ENCODE peak calls at places on chromosomes 12 and 14, in ten cellular contexts. V is cardiac muscle cell, R is tibial artery, O is left lung, Q is esophagus squamous epithelium, L is heart right ventricle, H is gastrocnemius medialis, I is pancreas, P is Caco-2, A is neuronal stem cell. S is an unnamed sample.
A peak's percentile ranks its signal among the peaks of the same experiment; 100 is the strongest.

GRCh38 chr12:53776872-53777271 is 25.1 kb upstream of the CISTR start:
- DNase-seq in P (no peak), V (no peak), L (no peak), O (no peak), R (no peak), A (no peak), H (no peak), I (no peak), Q (no peak), S (no peak)

GRCh38 chr12:109731806-109732205 is 18.2 kb downstream of the FAM222A start:
- DNase-seq in I (no peak), L (no peak), R (peak; percentile 4), Q (no peak), H (no peak), O (no peak), V (no peak), P (peak; percentile 9), A (no peak), S (no peak)

GRCh38 chr12:20268121-20268732 is 100.1 kb upstream of the PDE3A start:
- DNase-seq in L (no peak), P (no peak), A (no peak), V (peak; percentile 58), I (no peak), O (no peak), H (no peak), Q (no peak), R (no peak), S (no peak)

GRCh38 chr12:70648191-70648590 is 11.0 kb upstream of the PTPRB start:
- DNase-seq in I (no peak), H (no peak), Q (no peak), P (no peak), A (no peak), L (no peak), V (peak; percentile 17), R (no peak), O (no peak), S (no peak)

GRCh38 chr14:54776361-54777001 is 126.1 kb downstream of the GCH1 start:
- DNase-seq in I (no peak), L (peak; percentile 73), P (no peak), Q (no peak), O (peak; percentile 61), H (peak; percentile 43), R (peak; percentile 66), A (no peak), V (peak; percentile 59), S (peak; percentile 68)

GRCh38 chr12:111085100-111085499 is 164.7 kb upstream of the MYL2 start:
- DNase-seq in I (no peak), R (no peak), L (no peak), Q (no peak), P (no peak), H (no peak), A (no peak), V (no peak), O (no peak), S (no peak)

GRCh38 chr12:125104978-125105377 is 39.7 kb downstream of the AACS start:
- DNase-seq in P (no peak), Q (no peak), R (no peak), O (no peak), V (no peak), I (no peak), L (no peak), A (no peak), H (no peak), S (no peak)

GRCh38 chr14:22118894-22119477 is 445.4 kb upstream of the OR4E1 start:
- DNase-seq in A (no peak), I (no peak), R (no peak), H (no peak), O (no peak), P (no peak), Q (no peak), L (no peak), V (no peak), S (no peak)

GRCh38 chr14:35215110-35215872 is 76.9 kb upstream of the PSMA6 start:
- DNase-seq in Q (no peak), L (peak; percentile 6), P (no peak), V (peak; percentile 76), A (peak; percentile 30), O (no peak), I (no peak), H (no peak), R (no peak), S (no peak)

GRCh38 chr14:95666450-95666849 is 19.8 kb upstream of the TCL1B start:
- DNase-seq in Q (no peak), L (no peak), R (no peak), O (no peak), H (no peak), P (no peak), V (no peak), I (no peak), A (no peak), S (no peak)

GRCh38 chr12:70121562-70121961 is 121.7 kb upstream of the CNOT2 start:
- DNase-seq in V (no peak), A (no peak), H (no peak), L (no peak), I (no peak), P (no peak), O (no peak), R (no peak), Q (no peak), S (no peak)

GRCh38 chr14:63677891-63678379 is 36.3 kb upstream of the WDR89 start:
- DNase-seq in V (peak; percentile 44), L (no peak), H (no peak), I (no peak), P (no peak), A (no peak), R (no peak), O (no peak), Q (no peak), S (peak; percentile 35)

GRCh38 chr12:104569348-104570173 is 112.8 kb downstream of the CHST11 start:
- DNase-seq in L (peak; percentile 16), P (no peak), R (peak; percentile 35), Q (peak; percentile 16), V (peak; percentile 64), H (no peak), A (no peak), I (no peak), O (peak; percentile 43), S (peak; percentile 43)

GRCh38 chr14:93893550-93894329 is 33.4 kb upstream of the FAM181A start:
- DNase-seq in P (no peak), R (no peak), Q (no peak), V (no peak), L (no peak), I (no peak), O (no peak), H (peak; percentile 10), A (peak; percentile 50), S (no peak)

GRCh38 chr12:101707131-101707782 is 9.8 kb downstream of the CHPT1 start:
- DNase-seq in A (no peak), P (no peak), H (no peak), Q (no peak), O (no peak), L (no peak), I (no peak), V (peak; percentile 18), R (no peak), S (no peak)

GRCh38 chr14:24159777-24160498 is 1.1 kb upstream of the IRF9 start:
- DNase-seq in H (no peak), O (no peak), I (no peak), A (no peak), L (no peak), P (no peak), R (no peak), Q (no peak), V (no peak), S (no peak)
- H3K4me1 ChIP-seq in H (peaks cover 30% of the 10 kb centered on the region), O (peaks cover 40% of the 10 kb centered on the region), I (peaks cover 19% of the 10 kb centered on the region), A (peaks cover 13% of the 10 kb centered on the region), L (peaks cover 9% of the 10 kb centered on the region), P (peaks cover 12% of the 10 kb centered on the region), R (peaks cover 30% of the 10 kb centered on the region), Q (peaks cover 60% of the 10 kb centered on the region), V (peaks cover 11% of the 10 kb centered on the region), S (peaks cover 22% of the 10 kb centered on the region)

GRCh38 chr14:50060871-50061663 is 55.3 kb downstream of the VCPKMT start:
- DNase-seq in I (no peak), V (peak; percentile 96), L (peak; percentile 67), Q (no peak), O (peak; percentile 62), A (no peak), H (peak; percentile 49), R (peak; percentile 82), P (peak; percentile 75), S (no peak)
- H3K4me1 ChIP-seq in I (peaks cover 29% of the 10 kb centered on the region), V (no peaks in the 10 kb centered on the region), L (peaks cover 14% of the 10 kb centered on the region), Q (peaks cover 76% of the 10 kb centered on the region), O (peaks cover 65% of the 10 kb centered on the region), A (peaks cover 11% of the 10 kb centered on the region), H (peaks cover 7% of the 10 kb centered on the region), R (peaks cover 34% of the 10 kb centered on the region), P (peaks cover 76% of the 10 kb centered on the region), S (peaks cover 26% of the 10 kb centered on the region)

GRCh38 chr12:77300815-77301214 is 235.4 kb upstream of the E2F7 start:
- DNase-seq in O (no peak), L (no peak), R (no peak), Q (no peak), V (no peak), P (no peak), I (no peak), A (no peak), H (no peak), S (no peak)

GRCh38 chr12:77299910-77300772 is 234.8 kb upstream of the E2F7 start:
- DNase-seq in R (no peak), P (no peak), H (no peak), A (no peak), L (no peak), O (no peak), I (no peak), Q (no peak), V (peak; percentile 47), S (no peak)

GRCh38 chr12:77294016-77294415 is 228.6 kb upstream of the E2F7 start:
- DNase-seq in H (no peak), Q (no peak), P (no peak), I (no peak), R (no peak), A (no peak), L (no peak), V (peak; percentile 11), O (no peak), S (no peak)

DNA sequence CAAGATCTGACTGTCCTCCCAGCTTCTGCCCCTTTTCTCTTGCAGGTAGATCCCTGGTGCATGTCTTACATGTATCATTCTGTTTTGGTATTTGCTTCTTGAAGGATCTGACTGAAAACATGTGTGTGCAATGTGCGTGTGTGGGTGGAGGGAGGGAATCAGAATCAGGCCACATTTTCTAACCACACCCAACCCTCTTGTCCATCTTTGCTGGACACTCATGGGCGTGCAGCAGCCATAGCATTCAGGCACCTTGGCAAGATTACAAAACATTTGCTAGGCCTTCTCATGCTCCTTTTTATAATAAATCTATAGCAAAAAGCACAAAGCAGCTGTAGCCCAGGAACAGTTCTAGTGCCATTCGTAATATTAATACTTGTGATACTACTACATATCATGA is 233.6 kb upstream of the E2F7 start:
- DNase-seq in V (no peak), Q (no peak), L (no peak), A (no peak), P (no peak), O (no peak), H (no peak), R (no peak), I (no peak), S (no peak)
- H3K4me1 ChIP-seq in V (no peaks in the 10 kb centered on the region), Q (peaks cover 16% of the 10 kb centered on the region), L (no peaks in the 10 kb centered on the region), A (no peaks in the 10 kb centered on the region), P (no peaks in the 10 kb centered on the region), O (no peaks in the 10 kb centered on the region), H (no peaks in the 10 kb centered on the region), R (no peaks in the 10 kb centered on the region), I (no peaks in the 10 kb centered on the region), S (no peaks in the 10 kb centered on the region)

GRCh38 chr12:58066296-58066695 is 124.9 kb downstream of the ATP23 start:
- DNase-seq in H (no peak), O (no peak), V (peak; percentile 6), P (no peak), A (no peak), R (no peak), L (no peak), Q (no peak), I (no peak), S (no peak)
- H3K4me1 ChIP-seq in H (peaks cover 7% of the 10 kb centered on the region), O (no peaks in the 10 kb centered on the region), V (no peaks in the 10 kb centered on the region), P (no peaks in the 10 kb centered on the region), A (no peaks in the 10 kb centered on the region), R (no peaks in the 10 kb centered on the region), L (no peaks in the 10 kb centered on the region), Q (peaks cover 46% of the 10 kb centered on the region), I (no peaks in the 10 kb centered on the region), S (peaks cover 16% of the 10 kb centered on the region)

S was measured in mucosa of descending colon.